ENCODE peak calls at places on chromosomes 2 and 18, in six cellular contexts. T is K562, Y is HepG2, R is GM12878, P is A549, M is endothelial cell of umbilical vein. U is an unnamed sample.

GRCh38 chr2:234496442-234496834 is 443 bp downstream of the ARL4C start:
- DNase-seq in T (peak), M (no peak), R (no peak), P (no peak), Y (no peak), U (no peak)

GRCh38 chr18:649341-649740 is 8.1 kb upstream of the TYMS start:
- DNase-seq in Y (peak), R (no peak), P (peak), T (no peak), M (no peak), U (no peak)

GRCh38 chr2:241010531-241011295 is 12.3 kb downstream of the SNED1 start:
- DNase-seq in M (no peak), Y (no peak), P (no peak), T (no peak), R (no peak), U (no peak)

GRCh38 chr2:238108423-238109201 is 8.5 kb downstream of the ESPNL start:
- DNase-seq in T (peak), M (no peak), Y (no peak), P (no peak), R (peak), U (peak)

GRCh38 chr2:234571620-234572407 is 74.9 kb upstream of the ARL4C start:
- DNase-seq in R (no peak), P (no peak), M (no peak), T (no peak), Y (no peak), U (peak)

GRCh38 chr18:36348971-36349417 is 51.5 kb downstream of the FHOD3 start:
- DNase-seq in P (no peak), R (no peak), Y (no peak), T (no peak), M (no peak), U (no peak)

GRCh38 chr2:96427917-96428316 is 77.2 kb downstream of the NEURL3 start:
- DNase-seq in R (no peak), T (no peak), M (peak), P (peak), Y (peak), U (peak)

GRCh38 chr2:135086222-135086621 is 34.1 kb downstream of the RAB3GAP1 start:
- DNase-seq in P (no peak), Y (no peak), T (no peak), M (no peak), R (no peak), U (no peak)

GRCh38 chr2:202932425-202933138 is 20.5 kb downstream of the CARF start:
- DNase-seq in Y (no peak), T (no peak), R (no peak), M (no peak), P (no peak), U (no peak)

GRCh38 chr2:10028988-10029874 is 14.1 kb upstream of the KLF11 start:
- DNase-seq in T (peak), P (no peak), Y (no peak), M (peak), R (no peak), U (peak)

GRCh38 chr18:80104364-80104779 is 4.7 kb upstream of the ADNP2 start:
- DNase-seq in Y (peak), T (no peak), P (no peak), R (no peak), M (no peak), U (no peak)

GRCh38 chr2:174641168-174641567 is 43.6 kb upstream of the WIPF1 start:
- DNase-seq in T (no peak), R (no peak), Y (no peak), M (no peak), P (no peak), U (no peak)

GRCh38 chr2:174644406-174644805 is 46.8 kb upstream of the WIPF1 start:
- DNase-seq in R (no peak), T (no peak), Y (no peak), M (no peak), P (no peak), U (no peak)

GRCh38 chr2:174648896-174649295 is 51.3 kb upstream of the WIPF1 start:
- DNase-seq in T (no peak), M (no peak), Y (no peak), R (no peak), P (no peak), U (no peak)

GRCh38 chr2:174645316-174645715 is 47.7 kb upstream of the WIPF1 start:
- DNase-seq in T (no peak), R (no peak), P (no peak), M (no peak), Y (no peak), U (no peak)

GRCh38 chr2:174643356-174643755 is 45.8 kb upstream of the WIPF1 start:
- DNase-seq in Y (no peak), R (no peak), P (no peak), M (no peak), T (no peak), U (no peak)
- TF ChIP-seq MYC in Y (no peak), R (no peak), P (no peak), M (no peak), T (no peak), U (no peak)

GRCh38 chr2:145593991-145594702 is 1074.2 kb upstream of the ZEB2 start:
- DNase-seq in M (peak), Y (no peak), R (no peak), T (peak), P (peak), U (no peak)
- TF ChIP-seq CTCF in M (no peak), Y (no peak), R (no peak), T (no peak), P (no peak), U (no peak)

DNA sequence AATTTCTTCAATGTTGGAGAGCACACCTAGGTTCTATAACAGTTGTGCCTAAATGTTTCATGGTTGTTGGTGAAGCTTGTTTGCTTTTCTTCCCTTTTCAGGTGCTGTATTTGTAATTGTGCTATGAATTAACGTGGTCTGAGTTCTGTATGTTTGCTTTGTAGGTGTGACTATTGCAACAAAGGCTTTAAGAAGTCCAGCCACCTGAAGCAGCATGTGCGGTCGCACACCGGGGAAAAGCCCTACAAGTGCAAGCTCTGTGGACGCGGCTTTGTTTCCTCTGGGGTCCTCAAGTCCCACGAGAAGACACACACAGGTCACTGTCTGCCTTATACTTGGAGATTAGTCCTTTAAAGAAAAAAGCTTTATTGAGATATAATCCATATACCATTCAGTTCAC is 91.2 kb downstream of the ZNF236 start:
- DNase-seq in M (no peak), R (no peak), T (no peak), Y (no peak), P (no peak), U (no peak)
- TF ChIP-seq MYC in M (no peak), R (no peak), T (no peak), Y (no peak), P (no peak), U (no peak)

GRCh38 chr18:32469190-32469611 is 1.5 kb downstream of the GAREM1 start:
- DNase-seq in M (peak), P (peak), T (no peak), Y (peak), R (no peak), U (no peak)
- TF ChIP-seq CTCF in M (no peak), P (no peak), T (no peak), Y (peak), R (no peak), U (no peak)

GRCh38 chr18:77057043-77057442 is 75.5 kb downstream of the MBP start:
- DNase-seq in P (no peak), M (no peak), R (no peak), Y (no peak), T (no peak), U (peak)

GRCh38 chr18:77058186-77058847 is 74.3 kb downstream of the MBP start:
- DNase-seq in T (no peak), P (no peak), Y (no peak), M (no peak), R (no peak), U (no peak)

GRCh38 chr18:77061946-77062517 is 70.6 kb downstream of the MBP start:
- DNase-seq in R (no peak), P (no peak), T (no peak), Y (no peak), M (no peak), U (peak)

GRCh38 chr18:77061291-77061945 is 71.2 kb downstream of the MBP start:
- DNase-seq in P (no peak), M (no peak), R (no peak), T (no peak), Y (no peak), U (no peak)

DNA sequence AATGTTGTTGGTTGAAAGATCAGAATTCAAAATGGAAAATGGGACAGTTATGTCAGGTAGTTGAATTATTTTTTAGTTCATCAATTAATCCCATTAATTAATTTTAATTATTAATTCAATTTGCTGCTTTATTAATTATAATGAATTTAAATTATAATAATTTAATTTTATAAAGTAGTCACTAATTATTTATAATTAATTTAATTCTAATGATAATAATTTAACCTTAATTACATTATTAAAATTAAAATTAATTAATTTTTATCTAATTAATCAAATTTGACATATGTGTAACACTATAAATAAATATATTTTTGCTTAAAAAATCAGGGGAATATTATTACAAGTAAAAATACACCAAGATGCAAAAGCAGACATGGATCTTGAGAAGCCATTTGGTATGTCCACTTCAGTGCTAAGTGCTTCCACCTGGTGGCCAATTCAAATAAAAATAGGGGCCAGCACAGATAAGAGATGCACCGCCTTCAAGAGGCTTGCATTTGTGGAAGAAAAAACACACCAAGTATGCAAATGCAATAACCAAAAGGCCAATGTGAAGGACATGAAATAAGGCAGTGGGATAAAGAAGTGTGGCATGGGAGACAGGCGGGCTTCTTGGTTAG is 73.2 kb downstream of the MBP start:
- DNase-seq in Y (peak), T (peak), P (peak), R (no peak), M (peak), U (peak)
- TF ChIP-seq MYC in Y (no peak), T (no peak), P (no peak), R (no peak), M (no peak), U (no peak)

U was measured in NB4.